ENCODE peak calls at places on chromosomes 12 and 14, in seven cellular contexts. D is WTC11, F is AG09319, Y is BJ, Z is ACHN, I is epithelial cell of esophagus, T is lower lobe of right lung. U is an unnamed sample.
A peak's percentile ranks its signal among the peaks of the same experiment; 100 is the strongest.

GRCh38 chr12:51269174-51270066 is 795 bp downstream of the SMAGP start:
- DNase-seq in D (peak; percentile 84), F (no peak), Y (no peak), Z (peak; percentile 72), I (peak; percentile 65), T (peak; percentile 81), U (peak; percentile 44)

GRCh38 chr14:97976861-97977260 is 1179.7 kb downstream of the VRK1 start:
- DNase-seq in D (no peak), F (no peak), Y (no peak), Z (no peak), I (no peak), T (peak; percentile 40), U (no peak)

GRCh38 chr12:10771132-10771733 is 31.2 kb downstream of the TAS2R7 start:
- DNase-seq in D (no peak), F (peak; percentile 7), Y (no peak), Z (peak; percentile 60), I (peak; percentile 58), T (no peak), U (peak; percentile 18)

GRCh38 chr12:122946690-122947271 is 19.5 kb downstream of the ABCB9 start:
- DNase-seq in D (no peak), F (peak; percentile 95), Y (peak; percentile 98), Z (peak; percentile 100), I (peak; percentile 100), T (peak; percentile 91), U (peak; percentile 91)

GRCh38 chr12:102527256-102527720 is 46.9 kb upstream of the IGF1 start:
- DNase-seq in D (no peak), F (no peak), Y (no peak), Z (no peak), I (peak; percentile 1), T (no peak), U (no peak)

GRCh38 chr12:40892528-40892927 is 200.3 kb downstream of the CNTN1 start:
- DNase-seq in D (no peak), F (no peak), Y (no peak), Z (no peak), I (peak; percentile 61), T (no peak), U (no peak)

GRCh38 chr14:61430066-61430757 is 108.8 kb downstream of the PRKCH start:
- DNase-seq in D (no peak), F (no peak), Y (no peak), Z (no peak), I (no peak), T (no peak), U (no peak)

GRCh38 chr12:22396253-22396652 is 61.7 kb upstream of the ST8SIA1 start:
- DNase-seq in D (no peak), F (no peak), Y (no peak), Z (no peak), I (no peak), T (no peak), U (no peak)

GRCh38 chr12:53941750-53942149 is 3.1 kb downstream of the HOXC13 start:
- DNase-seq in D (no peak), F (no peak), Y (no peak), Z (no peak), I (no peak), T (no peak), U (no peak)

GRCh38 chr12:56150563-56150962 is 1.8 kb upstream of the MYL6B start:
- DNase-seq in D (no peak), F (no peak), Y (no peak), Z (peak; percentile 42), I (peak; percentile 54), T (no peak), U (no peak)